ENCODE peak calls at places on chromosomes 13 and 19, in ten cellular contexts. T, J, H, G, X, K, W, L, O and M are unnamed samples.

GRCh38 chr19:5200844-5201243 is 139.8 kb downstream of the PTPRS start:
- DNase-seq in X (no peak), J (no peak), W (no peak), K (no peak), G (no peak), L (no peak), H (no peak), T (no peak), O (no peak), M (no peak)

GRCh38 chr19:51916167-51916566 is 11.1 kb upstream of the ZNF613 start:
- DNase-seq in K (no peak), G (no peak), W (no peak), H (no peak), J (no peak), O (no peak), X (no peak), L (no peak), T (no peak), M (no peak)

GRCh38 chr19:55526216-55527196 is 10.4 kb downstream of the SBK2 start:
- DNase-seq in W (peak; percentile 93), G (peak; percentile 31), H (peak; percentile 38), J (peak; percentile 63), X (no peak), O (peak; percentile 80), T (peak; percentile 40), L (no peak), K (peak; percentile 59), M (no peak)

GRCh38 chr19:16435999-16436650 is 35.6 kb downstream of the EPS15L1 start:
- DNase-seq in O (no peak), X (no peak), K (peak; percentile 93), J (no peak), G (no peak), T (no peak), L (no peak), H (no peak), W (no peak), M (no peak)

GRCh38 chr13:45143346-45143751 is 23.0 kb downstream of the GTF2F2 start:
- DNase-seq in O (no peak), G (no peak), W (no peak), T (no peak), J (no peak), L (no peak), H (no peak), K (no peak), X (no peak), M (peak; percentile 8)

GRCh38 chr19:6556480-6556879 is 25.7 kb downstream of the TNFSF9 start:
- DNase-seq in J (no peak), K (no peak), X (no peak), H (no peak), O (no peak), W (no peak), T (no peak), L (no peak), G (no peak), M (no peak)

GRCh38 chr13:95834134-95834765 is 157.3 kb downstream of the DNAJC3 start:
- DNase-seq in K (peak; percentile 81), X (peak; percentile 81), T (peak; percentile 67), O (peak; percentile 64), J (peak; percentile 77), W (peak; percentile 65), L (peak; percentile 84), G (peak; percentile 32), H (peak; percentile 25), M (peak; percentile 21)

GRCh38 chr13:42769650-42770049 is 11.7 kb upstream of the FAM216B start:
- DNase-seq in W (no peak), T (peak; percentile 34), X (no peak), H (no peak), J (no peak), L (no peak), G (no peak), O (no peak), K (no peak), M (no peak)

GRCh38 chr19:45451850-45452387 is 15.9 kb upstream of the FOSB start:
- DNase-seq in G (no peak), K (no peak), W (no peak), J (no peak), L (no peak), T (no peak), H (no peak), O (no peak), X (no peak), M (no peak)

GRCh38 chr19:45451181-45451849 is 16.5 kb upstream of the FOSB start:
- DNase-seq in W (peak; percentile 33), K (peak; percentile 29), X (no peak), J (peak; percentile 19), T (peak; percentile 53), L (no peak), H (peak; percentile 71), O (peak; percentile 54), G (no peak), M (no peak)

GRCh38 chr19:45456500-45456815 is 11.3 kb upstream of the FOSB start:
- DNase-seq in T (no peak), L (no peak), X (no peak), K (no peak), J (no peak), O (no peak), G (no peak), H (no peak), W (no peak), M (no peak)

GRCh38 chr19:45457776-45458175 is 10.0 kb upstream of the FOSB start:
- DNase-seq in L (no peak), O (no peak), G (no peak), H (no peak), X (no peak), K (no peak), T (no peak), J (no peak), W (no peak), M (no peak)

DNA sequence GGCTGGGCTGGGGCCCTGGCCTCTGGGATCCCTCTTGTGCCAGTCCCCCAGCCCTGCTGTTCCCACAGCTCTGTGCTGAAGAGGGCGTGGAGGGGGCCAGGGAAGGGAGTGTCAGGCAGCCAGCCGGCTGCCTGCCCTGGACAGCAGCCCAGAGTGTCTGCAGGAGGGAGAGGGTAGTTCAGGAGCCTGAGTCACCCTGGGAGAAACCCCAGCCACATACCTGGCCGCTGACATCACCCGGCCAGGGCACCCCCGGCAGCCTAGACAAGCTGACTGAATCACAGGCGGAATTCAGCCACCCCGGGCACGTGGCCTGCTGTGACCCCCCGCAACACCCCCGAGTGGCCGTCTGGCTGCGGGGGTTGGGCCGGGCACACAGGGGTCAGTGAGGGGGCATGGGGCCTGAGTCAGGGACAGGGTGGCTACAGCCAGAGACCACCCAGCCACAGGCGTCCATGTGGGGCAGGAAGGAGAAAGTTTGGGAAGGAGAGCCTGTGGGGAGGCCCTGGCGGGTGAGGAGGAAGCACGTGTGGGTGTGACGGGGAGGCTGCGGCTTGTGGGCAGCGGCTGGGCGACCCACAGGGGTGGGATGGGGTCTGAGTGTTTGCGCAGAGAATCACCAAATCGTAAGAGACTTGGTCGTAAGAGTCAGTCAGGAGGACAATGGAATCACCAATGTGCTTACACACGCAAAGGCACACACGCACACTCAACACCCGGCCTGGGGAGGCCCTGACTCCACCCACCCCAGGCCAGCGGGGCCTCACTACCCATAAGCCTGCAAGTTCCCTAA is 11.9 kb upstream of the FOSB start:
- DNase-seq in J (peak; percentile 91), O (peak; percentile 94), L (peak; percentile 81), W (peak; percentile 95), X (peak; percentile 85), T (peak; percentile 91), G (peak; percentile 89), H (peak; percentile 98), K (peak; percentile 98), M (peak; percentile 95)
- TF ChIP-seq POLR2AphosphoS5 in J (peak; percentile 71), O (peak; percentile 72), L (peak; percentile 77), W (peak; percentile 78), X (peak; percentile 41), T (no peak), G (no peak), H (peak; percentile 83), K (peak; percentile 99), M (peak; percentile 80)

GRCh38 chr13:49606747-49607648 is 21.3 kb upstream of the ARL11 start:
- DNase-seq in L (peak; percentile 95), J (peak; percentile 91), O (peak; percentile 88), X (peak; percentile 81), K (peak; percentile 89), G (peak; percentile 77), T (peak; percentile 95), W (peak; percentile 92), H (peak; percentile 85), M (peak; percentile 78)
- TF ChIP-seq POLR2AphosphoS5 in L (no peak), J (no peak), O (no peak), X (no peak), K (no peak), G (no peak), T (no peak), W (no peak), H (no peak), M (no peak)

GRCh38 chr19:45495178-45495577 is 1.7 kb downstream of the RTN2 start:
- DNase-seq in G (no peak), O (no peak), J (no peak), L (no peak), X (no peak), T (no peak), W (no peak), K (no peak), H (no peak), M (no peak)

GRCh38 chr19:45494261-45494916 is 2.5 kb downstream of the RTN2 start:
- DNase-seq in G (no peak), L (no peak), X (no peak), J (no peak), T (no peak), H (no peak), O (no peak), W (no peak), K (no peak), M (no peak)

GRCh38 chr19:45489216-45489855 is 7.5 kb downstream of the RTN2 start:
- DNase-seq in L (no peak), O (no peak), J (no peak), T (no peak), G (no peak), K (no peak), X (no peak), W (no peak), H (no peak), M (no peak)

GRCh38 chr19:45492137-45492626 is 4.7 kb downstream of the RTN2 start:
- DNase-seq in T (no peak), W (no peak), O (no peak), K (no peak), J (no peak), G (no peak), L (no peak), X (no peak), H (no peak), M (no peak)

GRCh38 chr19:45492627-45493470 is 4.0 kb downstream of the RTN2 start:
- DNase-seq in H (peak; percentile 66), L (no peak), O (peak; percentile 63), X (peak; percentile 89), G (peak; percentile 68), W (no peak), K (peak; percentile 60), J (no peak), T (peak; percentile 91), M (peak; percentile 72)
- TF ChIP-seq POLR2AphosphoS5 in H (no peak), L (peak; percentile 25), O (no peak), X (no peak), G (peak; percentile 41), W (no peak), K (no peak), J (no peak), T (peak; percentile 23), M (peak; percentile 47)

DNA sequence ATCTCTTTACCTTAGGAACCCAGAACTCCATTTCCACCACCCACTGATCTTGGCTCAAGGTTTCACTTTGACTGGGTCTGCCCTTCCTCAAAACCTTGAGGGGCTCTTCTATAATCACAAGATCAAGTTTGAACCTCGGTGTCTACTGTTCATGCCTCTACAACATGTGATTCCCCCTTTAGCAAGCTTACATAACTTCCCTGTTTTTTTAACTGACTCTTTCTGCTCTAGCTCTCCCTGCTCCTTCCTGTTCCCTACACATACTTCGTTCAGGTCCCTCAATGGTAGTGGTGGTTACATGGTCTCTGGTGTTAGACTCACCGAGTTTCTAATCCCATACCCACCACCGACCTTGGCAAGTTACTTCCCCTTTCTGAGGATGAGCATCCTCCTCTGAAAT is 26.7 kb downstream of the CEACAM8 start:
- DNase-seq in L (no peak), X (no peak), O (no peak), K (no peak), H (no peak), J (peak; percentile 94), T (no peak), G (no peak), W (no peak), M (no peak)
- TF ChIP-seq POLR2AphosphoS5 in L (no peak), X (no peak), O (no peak), K (no peak), H (no peak), J (peak; percentile 44), T (no peak), G (no peak), W (no peak), M (no peak)